ENCODE peak calls at places on chromosomes 1 and 21, in five cellular contexts. D, J, W, P and A are unnamed samples.

GRCh38 chr1:65255088-65256050 is 54.0 kb upstream of the DNAJC6 start:
- DNase-seq in J (no peak), P (peak; percentile 31), W (no peak), D (no peak), A (no peak)

GRCh38 chr21:36889401-36889800 is 77.1 kb downstream of the HLCS start:
- DNase-seq in J (no peak), D (no peak), W (no peak), P (no peak), A (no peak)

GRCh38 chr1:113282011-113282896 is 108.1 kb upstream of the MAGI3 start:
- DNase-seq in P (no peak), D (no peak), J (no peak), W (no peak), A (no peak)

GRCh38 chr1:198496216-198497143 is 44.0 kb downstream of the ATP6V1G3 start:
- DNase-seq in D (no peak), W (no peak), P (peak; percentile 56), J (peak; percentile 36), A (no peak)

GRCh38 chr21:46477765-46478164 is 19.1 kb downstream of the DIP2A start:
- DNase-seq in D (no peak), P (no peak), J (peak; percentile 34), W (no peak), A (no peak)

GRCh38 chr1:207925210-207925609 is 14.3 kb upstream of the CD34 start:
- DNase-seq in J (peak; percentile 64), P (no peak), W (no peak), D (no peak), A (no peak)

GRCh38 chr1:65264197-65264929 is 45.0 kb upstream of the DNAJC6 start:
- DNase-seq in J (peak; percentile 64), D (no peak), P (no peak), W (peak; percentile 6), A (no peak)

GRCh38 chr21:30480145-30480544 is at the start of gene KRTAP19-1:
- DNase-seq in W (no peak), D (no peak), P (no peak), J (no peak), A (no peak)

GRCh38 chr1:91846007-91846620 is 39.8 kb downstream of the TGFBR3 start:
- DNase-seq in D (no peak), J (peak; percentile 20), P (peak; percentile 59), W (no peak), A (no peak)

GRCh38 chr21:36150192-36150711 is 6.4 kb upstream of the DOP1B start:
- DNase-seq in J (peak; percentile 62), W (no peak), D (no peak), P (no peak), A (no peak)

GRCh38 chr1:53519412-53519811 is 60.2 kb downstream of the DMRTB1 start:
- DNase-seq in J (peak; percentile 51), D (no peak), W (no peak), P (no peak), A (no peak)

GRCh38 chr1:28883242-28883616 is 31.1 kb upstream of the EPB41 start:
- DNase-seq in J (no peak), P (no peak), D (no peak), W (no peak), A (no peak)

GRCh38 chr1:210938416-210938925 is 195.5 kb downstream of the KCNH1 start:
- DNase-seq in W (no peak), J (no peak), P (no peak), D (no peak), A (no peak)

GRCh38 chr1:100387209-100387608 is 34.9 kb downstream of the CDC14A start:
- DNase-seq in J (peak; percentile 37), P (no peak), D (no peak), W (no peak), A (no peak)

GRCh38 chr1:14522331-14523241 is 75.9 kb upstream of the KAZN start:
- DNase-seq in D (no peak), P (peak; percentile 86), J (peak; percentile 88), W (no peak), A (no peak)